ENCODE peak calls at places on chromosomes 16 and 17, in four cellular contexts. One of them, this sample, is unnamed.

GRCh38 chr17:70190959-70191805 is 21.9 kb downstream of the KCNJ2 start:
- DNase-seq in IMR-90: peak; percentile 7
- DNase-seq in adrenal gland: no peak
- DNase-seq in suprapubic skin: no peak
- DNase-seq in this sample: no peak

GRCh38 chr17:78032166-78032565 is 73.7 kb downstream of the TNRC6C start:
- DNase-seq in suprapubic skin: no peak
- DNase-seq in IMR-90: peak; percentile 76
- DNase-seq in adrenal gland: no peak
- DNase-seq in this sample: no peak

GRCh38 chr17:35799942-35800341 is 4.5 kb upstream of the MMP28 start:
- DNase-seq in IMR-90: no peak
- DNase-seq in suprapubic skin: no peak
- DNase-seq in adrenal gland: peak; percentile 88
- DNase-seq in this sample: no peak

GRCh38 chr16:3157229-3158013 is 22.6 kb downstream of the ZNF213 start:
- DNase-seq in adrenal gland: no peak
- DNase-seq in IMR-90: peak; percentile 98
- DNase-seq in suprapubic skin: peak; percentile 80
- DNase-seq in this sample: no peak

GRCh38 chr17:35729405-35729833 is 2.0 kb upstream of the RASL10B start:
- DNase-seq in adrenal gland: no peak
- DNase-seq in suprapubic skin: no peak
- DNase-seq in IMR-90: no peak
- DNase-seq in this sample: no peak

GRCh38 chr17:28549274-28550132 is 2.9 kb downstream of the UNC119 start:
- DNase-seq in adrenal gland: no peak
- DNase-seq in IMR-90: no peak
- DNase-seq in suprapubic skin: no peak
- DNase-seq in this sample: no peak

GRCh38 chr17:82101767-82102679 is 4.0 kb upstream of the FASN start:
- DNase-seq in suprapubic skin: no peak
- DNase-seq in adrenal gland: peak; percentile 31
- DNase-seq in IMR-90: no peak
- DNase-seq in this sample: no peak

GRCh38 chr16:11112723-11113348 is 143.2 kb downstream of the SOCS1 start:
- DNase-seq in suprapubic skin: no peak
- DNase-seq in IMR-90: no peak
- DNase-seq in adrenal gland: no peak
- DNase-seq in this sample: no peak

GRCh38 chr17:61454095-61454931 is 2.1 kb downstream of the TBX4 start:
- DNase-seq in suprapubic skin: peak; percentile 70
- DNase-seq in IMR-90: no peak
- DNase-seq in adrenal gland: no peak
- DNase-seq in this sample: no peak

GRCh38 chr17:73030995-73031394 is 61.5 kb downstream of the SLC39A11 start:
- DNase-seq in IMR-90: no peak
- DNase-seq in adrenal gland: no peak
- DNase-seq in suprapubic skin: no peak
- DNase-seq in this sample: no peak

GRCh38 chr17:74137416-74137815 is 66.1 kb upstream of the RPL38 start:
- DNase-seq in adrenal gland: no peak
- DNase-seq in IMR-90: no peak
- DNase-seq in suprapubic skin: no peak
- DNase-seq in this sample: no peak

GRCh38 chr17:63369233-63369632 is 76.9 kb downstream of the CYB561 start:
- DNase-seq in suprapubic skin: no peak
- DNase-seq in adrenal gland: no peak
- DNase-seq in IMR-90: peak; percentile 61
- DNase-seq in this sample: no peak

GRCh38 chr17:73031472-73031871 is 61.0 kb downstream of the SLC39A11 start:
- DNase-seq in IMR-90: no peak
- DNase-seq in adrenal gland: no peak
- DNase-seq in suprapubic skin: no peak
- DNase-seq in this sample: no peak

GRCh38 chr16:2853531-2854073 is 4.4 kb downstream of the PRSS22 start:
- DNase-seq in IMR-90: no peak
- DNase-seq in adrenal gland: no peak
- DNase-seq in suprapubic skin: no peak
- DNase-seq in this sample: no peak

GRCh38 chr16:87499189-87499486 is 6.3 kb upstream of the ZCCHC14 start:
- DNase-seq in IMR-90: peak; percentile 82
- DNase-seq in suprapubic skin: no peak
- DNase-seq in adrenal gland: no peak
- DNase-seq in this sample: no peak

GRCh38 chr16:71746442-71747046 is 22.0 kb upstream of the PHLPP2 start:
- DNase-seq in IMR-90: peak; percentile 52
- DNase-seq in suprapubic skin: no peak
- DNase-seq in adrenal gland: no peak
- DNase-seq in this sample: no peak

GRCh38 chr17:10337136-10337535 is 35.7 kb downstream of the MYH13 start:
- DNase-seq in suprapubic skin: no peak
- DNase-seq in adrenal gland: no peak
- DNase-seq in IMR-90: peak; percentile 17
- DNase-seq in this sample: no peak

GRCh38 chr16:19130852-19131808 is 17.4 kb downstream of the ITPRIPL2 start:
- DNase-seq in adrenal gland: no peak
- DNase-seq in suprapubic skin: no peak
- DNase-seq in IMR-90: peak; percentile 82
- DNase-seq in this sample: no peak

GRCh38 chr16:1817716-1818115 is 8.9 kb downstream of the HAGH start:
- DNase-seq in suprapubic skin: no peak
- DNase-seq in IMR-90: no peak
- DNase-seq in adrenal gland: peak; percentile 16
- DNase-seq in this sample: no peak

GRCh38 chr17:16287563-16288027 is 65.7 kb downstream of the CENPV start:
- DNase-seq in adrenal gland: no peak
- DNase-seq in suprapubic skin: no peak
- DNase-seq in IMR-90: peak; percentile 87
- DNase-seq in this sample: no peak

GRCh38 chr17:2309338-2310143 is 5.8 kb downstream of the SRR start:
- DNase-seq in adrenal gland: no peak
- DNase-seq in IMR-90: peak; percentile 66
- DNase-seq in suprapubic skin: peak; percentile 32
- DNase-seq in this sample: no peak

GRCh38 chr17:65572581-65573282 is 11.3 kb upstream of the AXIN2 start:
- DNase-seq in IMR-90: no peak
- DNase-seq in suprapubic skin: no peak
- DNase-seq in adrenal gland: no peak
- DNase-seq in this sample: no peak

GRCh38 chr16:11780988-11781680 is 15.9 kb downstream of the ZC3H7A start:
- DNase-seq in suprapubic skin: no peak
- DNase-seq in adrenal gland: no peak
- DNase-seq in IMR-90: peak; percentile 34
- DNase-seq in this sample: no peak

GRCh38 chr16:69397821-69398521 is 12.2 kb upstream of the TERF2 start:
- DNase-seq in adrenal gland: peak; percentile 71
- DNase-seq in suprapubic skin: no peak
- DNase-seq in IMR-90: peak; percentile 78
- DNase-seq in this sample: no peak

GRCh38 chr17:75103601-75104554 is 5.9 kb upstream of the ARMC7 start:
- DNase-seq in suprapubic skin: no peak
- DNase-seq in adrenal gland: no peak
- DNase-seq in IMR-90: no peak
- DNase-seq in this sample: no peak

DNA sequence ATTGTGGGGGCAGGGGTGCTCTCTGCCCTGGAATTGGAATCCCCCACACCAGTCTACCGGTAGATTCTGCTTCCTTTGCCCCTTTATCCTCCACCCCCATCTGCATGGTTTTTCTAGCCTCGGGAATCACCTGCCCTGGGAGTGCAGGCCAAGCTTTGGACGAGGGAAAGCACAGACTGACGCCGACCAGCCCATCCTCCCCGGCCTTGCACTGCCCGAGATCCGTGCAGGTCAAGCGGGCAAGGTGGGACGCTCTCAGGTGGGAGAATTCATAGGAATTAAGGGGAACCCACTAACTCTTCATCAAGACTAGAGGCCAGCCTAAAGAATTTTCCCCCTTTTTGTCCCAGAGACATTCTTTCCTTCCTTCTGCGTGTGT is 9.9 kb upstream of the HOXB13 start:
- DNase-seq in suprapubic skin: no peak
- DNase-seq in adrenal gland: no peak
- DNase-seq in IMR-90: no peak
- DNase-seq in this sample: no peak
- H3K27me3 ChIP-seq in suprapubic skin: peaks cover 100% of the 10 kb centered on the region
- H3K27me3 ChIP-seq in adrenal gland: peaks cover 98% of the 10 kb centered on the region
- H3K27me3 ChIP-seq in IMR-90: peaks cover 91% of the 10 kb centered on the region
- H3K27me3 ChIP-seq in this sample: peaks cover 100% of the 10 kb centered on the region

DNA sequence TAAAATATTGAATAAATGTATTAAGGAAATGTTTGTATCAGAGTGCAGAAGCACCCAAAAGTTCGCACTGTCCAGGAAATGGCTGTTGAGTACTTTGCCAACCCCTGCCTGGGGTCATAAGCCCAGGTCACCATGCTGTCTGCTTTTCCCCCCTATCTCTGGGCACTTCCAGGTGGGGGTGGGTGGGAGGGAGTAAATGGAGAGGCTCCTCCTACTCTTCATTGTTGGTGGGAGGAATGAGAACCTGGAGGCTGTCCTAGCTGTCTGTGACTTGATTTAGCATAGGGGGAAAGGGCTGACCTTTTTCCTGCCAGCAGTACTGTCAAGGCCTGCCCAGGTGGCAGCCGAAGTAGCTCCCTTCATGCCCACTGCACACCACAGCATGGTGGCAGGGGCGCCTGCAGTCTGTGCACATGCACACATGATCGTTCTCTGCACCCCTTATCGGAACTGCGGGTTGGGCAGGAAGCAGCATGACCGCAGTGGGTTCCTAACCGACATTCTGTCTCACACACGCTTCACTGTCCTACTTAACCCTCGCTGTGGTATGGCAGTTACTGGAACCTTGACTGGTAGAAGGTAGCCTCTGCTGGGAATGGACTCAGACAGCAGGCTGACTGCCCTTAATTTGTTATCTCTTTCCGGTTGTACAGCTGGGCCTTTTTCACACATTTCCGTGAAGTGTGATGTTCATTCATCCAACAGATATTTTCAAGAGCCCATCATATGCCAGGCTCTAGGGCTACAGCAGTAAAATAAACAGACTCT is 41.5 kb downstream of the LDHD start:
- DNase-seq in IMR-90: no peak
- DNase-seq in adrenal gland: no peak
- DNase-seq in suprapubic skin: no peak
- DNase-seq in this sample: peak; percentile 44
- TF ChIP-seq POLR2A in IMR-90: no peak
- TF ChIP-seq POLR2A in adrenal gland: no peak
- TF ChIP-seq POLR2A in suprapubic skin: no peak
- TF ChIP-seq POLR2A in this sample: no peak

GRCh38 chr16:56673916-56674315 is 4.3 kb downstream of the MT1H start:
- DNase-seq in adrenal gland: no peak
- DNase-seq in suprapubic skin: peak; percentile 56
- DNase-seq in IMR-90: peak; percentile 20
- DNase-seq in this sample: no peak
- H3K27me3 ChIP-seq in adrenal gland: peaks cover 5% of the 10 kb centered on the region
- H3K27me3 ChIP-seq in suprapubic skin: peaks cover 33% of the 10 kb centered on the region
- H3K27me3 ChIP-seq in IMR-90: peaks cover 40% of the 10 kb centered on the region
- H3K27me3 ChIP-seq in this sample: peaks cover 71% of the 10 kb centered on the region

DNA sequence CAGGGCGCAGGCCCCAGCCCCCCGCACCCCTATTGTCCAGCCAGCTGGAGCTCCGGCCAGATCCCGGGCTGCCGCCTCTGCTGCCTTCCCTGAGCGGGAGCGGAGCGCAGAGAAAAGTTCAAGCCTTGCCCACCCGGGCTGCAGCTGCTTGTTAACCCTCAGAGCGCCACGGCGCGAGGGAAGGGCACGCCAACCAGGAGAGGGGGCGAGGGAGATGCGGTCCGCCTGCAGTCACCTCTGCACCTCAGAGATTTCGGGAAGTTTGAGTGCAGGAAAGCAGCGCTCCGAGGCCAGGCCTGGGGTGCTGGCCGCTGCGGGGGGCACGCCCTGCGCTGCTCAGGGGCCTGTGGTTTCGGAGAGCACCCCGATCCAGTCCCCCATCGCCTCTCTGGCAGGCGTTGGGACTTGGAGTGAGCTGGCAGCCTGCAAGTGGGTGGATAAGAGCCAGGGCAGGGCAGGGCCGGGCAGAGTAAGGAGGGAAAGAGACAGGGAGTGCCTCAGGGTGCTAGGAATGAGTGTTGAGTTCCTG is 1.1 kb downstream of the CDH13 start:
- DNase-seq in IMR-90: peak; percentile 26
- DNase-seq in suprapubic skin: no peak
- DNase-seq in adrenal gland: no peak
- DNase-seq in this sample: no peak
- TF ChIP-seq POLR2A in IMR-90: no peak
- TF ChIP-seq POLR2A in suprapubic skin: no peak
- TF ChIP-seq POLR2A in adrenal gland: no peak
- TF ChIP-seq POLR2A in this sample: no peak

This sample was measured in esophagus squamous epithelium.